ENCODE peak calls at places on chromosome 3, in ten cellular contexts. One of them, this sample, is unnamed.

GRCh38 chr3:29497282-29497681 is 216.4 kb downstream of the RBMS3 start:
- DNase-seq in NCI-H1092 treated with DMSO at 0.1 percent for 48 hours: no peak
- DNase-seq in putamen: no peak
- DNase-seq in cardiac muscle cell: no peak
- DNase-seq in stimulated activated CD4-positive, alpha-beta T cell treated with anti-CD3 and anti-CD28 coated beads, Interleukin-2, amount 100 ng/mL, for 4 hours: no peak
- DNase-seq in ACHN: no peak
- DNase-seq in uterus: no peak
- DNase-seq in epithelial cell of esophagus: no peak
- DNase-seq in activated CD8-positive, alpha-beta T cell treated with anti-CD3 and anti-CD28 coated beads, Interleukin-2, amount 10 ng/mL, durations not matched to agents 7 days and 5 days: no peak
- DNase-seq in NCI-H2081: no peak
- DNase-seq in this sample: no peak

GRCh38 chr3:19264424-19264823 is 116.1 kb downstream of the KCNH8 start:
- DNase-seq in NCI-H2081: no peak
- DNase-seq in ACHN: no peak
- DNase-seq in activated CD8-positive, alpha-beta T cell treated with anti-CD3 and anti-CD28 coated beads, Interleukin-2, amount 10 ng/mL, durations not matched to agents 7 days and 5 days: no peak
- DNase-seq in uterus: no peak
- DNase-seq in NCI-H1092 treated with DMSO at 0.1 percent for 48 hours: no peak
- DNase-seq in stimulated activated CD4-positive, alpha-beta T cell treated with anti-CD3 and anti-CD28 coated beads, Interleukin-2, amount 100 ng/mL, for 4 hours: no peak
- DNase-seq in epithelial cell of esophagus: no peak
- DNase-seq in putamen: no peak
- DNase-seq in cardiac muscle cell: no peak
- DNase-seq in this sample: no peak

GRCh38 chr3:57757642-57758297 is 1.7 kb downstream of the SLMAP start:
- DNase-seq in epithelial cell of esophagus: peak
- DNase-seq in cardiac muscle cell: peak
- DNase-seq in NCI-H2081: no peak
- DNase-seq in uterus: no peak
- DNase-seq in activated CD8-positive, alpha-beta T cell treated with anti-CD3 and anti-CD28 coated beads, Interleukin-2, amount 10 ng/mL, durations not matched to agents 7 days and 5 days: no peak
- DNase-seq in ACHN: peak
- DNase-seq in stimulated activated CD4-positive, alpha-beta T cell treated with anti-CD3 and anti-CD28 coated beads, Interleukin-2, amount 100 ng/mL, for 4 hours: no peak
- DNase-seq in NCI-H1092 treated with DMSO at 0.1 percent for 48 hours: no peak
- DNase-seq in putamen: no peak
- DNase-seq in this sample: no peak

GRCh38 chr3:46960081-46960701 is 16.4 kb downstream of the CCDC12 start:
- DNase-seq in putamen: no peak
- DNase-seq in NCI-H1092 treated with DMSO at 0.1 percent for 48 hours: no peak
- DNase-seq in uterus: no peak
- DNase-seq in cardiac muscle cell: no peak
- DNase-seq in ACHN: no peak
- DNase-seq in activated CD8-positive, alpha-beta T cell treated with anti-CD3 and anti-CD28 coated beads, Interleukin-2, amount 10 ng/mL, durations not matched to agents 7 days and 5 days: no peak
- DNase-seq in epithelial cell of esophagus: peak
- DNase-seq in stimulated activated CD4-positive, alpha-beta T cell treated with anti-CD3 and anti-CD28 coated beads, Interleukin-2, amount 100 ng/mL, for 4 hours: no peak
- DNase-seq in NCI-H2081: no peak
- DNase-seq in this sample: no peak

GRCh38 chr3:13019243-13019701 is 54.0 kb downstream of the IQSEC1 start:
- DNase-seq in putamen: no peak
- DNase-seq in cardiac muscle cell: peak
- DNase-seq in activated CD8-positive, alpha-beta T cell treated with anti-CD3 and anti-CD28 coated beads, Interleukin-2, amount 10 ng/mL, durations not matched to agents 7 days and 5 days: no peak
- DNase-seq in NCI-H2081: no peak
- DNase-seq in ACHN: no peak
- DNase-seq in stimulated activated CD4-positive, alpha-beta T cell treated with anti-CD3 and anti-CD28 coated beads, Interleukin-2, amount 100 ng/mL, for 4 hours: no peak
- DNase-seq in uterus: no peak
- DNase-seq in epithelial cell of esophagus: peak
- DNase-seq in NCI-H1092 treated with DMSO at 0.1 percent for 48 hours: peak
- DNase-seq in this sample: peak

GRCh38 chr3:155032918-155033317 is 47.2 kb upstream of the MME start:
- DNase-seq in epithelial cell of esophagus: peak
- DNase-seq in stimulated activated CD4-positive, alpha-beta T cell treated with anti-CD3 and anti-CD28 coated beads, Interleukin-2, amount 100 ng/mL, for 4 hours: no peak
- DNase-seq in activated CD8-positive, alpha-beta T cell treated with anti-CD3 and anti-CD28 coated beads, Interleukin-2, amount 10 ng/mL, durations not matched to agents 7 days and 5 days: no peak
- DNase-seq in putamen: no peak
- DNase-seq in NCI-H2081: no peak
- DNase-seq in ACHN: no peak
- DNase-seq in NCI-H1092 treated with DMSO at 0.1 percent for 48 hours: no peak
- DNase-seq in uterus: no peak
- DNase-seq in cardiac muscle cell: peak
- DNase-seq in this sample: no peak

GRCh38 chr3:129023909-129024308 is 22.8 kb downstream of the EFCC1 start:
- DNase-seq in NCI-H1092 treated with DMSO at 0.1 percent for 48 hours: peak
- DNase-seq in ACHN: peak
- DNase-seq in stimulated activated CD4-positive, alpha-beta T cell treated with anti-CD3 and anti-CD28 coated beads, Interleukin-2, amount 100 ng/mL, for 4 hours: no peak
- DNase-seq in putamen: no peak
- DNase-seq in uterus: no peak
- DNase-seq in epithelial cell of esophagus: peak
- DNase-seq in activated CD8-positive, alpha-beta T cell treated with anti-CD3 and anti-CD28 coated beads, Interleukin-2, amount 10 ng/mL, durations not matched to agents 7 days and 5 days: no peak
- DNase-seq in NCI-H2081: peak
- DNase-seq in cardiac muscle cell: no peak
- DNase-seq in this sample: no peak

GRCh38 chr3:60703956-60704736 is 547.1 kb downstream of the FHIT start:
- DNase-seq in cardiac muscle cell: no peak
- DNase-seq in putamen: no peak
- DNase-seq in epithelial cell of esophagus: peak
- DNase-seq in stimulated activated CD4-positive, alpha-beta T cell treated with anti-CD3 and anti-CD28 coated beads, Interleukin-2, amount 100 ng/mL, for 4 hours: no peak
- DNase-seq in ACHN: no peak
- DNase-seq in uterus: no peak
- DNase-seq in NCI-H1092 treated with DMSO at 0.1 percent for 48 hours: no peak
- DNase-seq in activated CD8-positive, alpha-beta T cell treated with anti-CD3 and anti-CD28 coated beads, Interleukin-2, amount 10 ng/mL, durations not matched to agents 7 days and 5 days: no peak
- DNase-seq in NCI-H2081: no peak
- DNase-seq in this sample: no peak

GRCh38 chr3:175692256-175692655 is 833.1 kb downstream of the NAALADL2 start:
- DNase-seq in epithelial cell of esophagus: no peak
- DNase-seq in activated CD8-positive, alpha-beta T cell treated with anti-CD3 and anti-CD28 coated beads, Interleukin-2, amount 10 ng/mL, durations not matched to agents 7 days and 5 days: no peak
- DNase-seq in putamen: no peak
- DNase-seq in ACHN: no peak
- DNase-seq in NCI-H1092 treated with DMSO at 0.1 percent for 48 hours: no peak
- DNase-seq in uterus: no peak
- DNase-seq in NCI-H2081: no peak
- DNase-seq in stimulated activated CD4-positive, alpha-beta T cell treated with anti-CD3 and anti-CD28 coated beads, Interleukin-2, amount 100 ng/mL, for 4 hours: no peak
- DNase-seq in cardiac muscle cell: no peak
- DNase-seq in this sample: no peak